ENCODE peak calls at places on chromosome 12, in five cellular contexts. One of them, this sample, is unnamed.
A peak's percentile ranks its signal among the peaks of the same experiment; 100 is the strongest.

GRCh38 chr12:89225401-89225800 is 126.9 kb downstream of the DUSP6 start:
- DNase-seq in prostate gland: no peak
- DNase-seq in cardiac muscle cell: no peak
- DNase-seq in SK-N-SH: no peak
- DNase-seq in transverse colon: peak; percentile 23
- DNase-seq in this sample: peak; percentile 72

GRCh38 chr12:31567029-31567428 is 23.9 kb downstream of the DENND5B start:
- DNase-seq in prostate gland: no peak
- DNase-seq in transverse colon: no peak
- DNase-seq in cardiac muscle cell: no peak
- DNase-seq in SK-N-SH: no peak
- DNase-seq in this sample: no peak

GRCh38 chr12:101019193-101019592 is 190.8 kb downstream of the SLC5A8 start:
- DNase-seq in transverse colon: no peak
- DNase-seq in cardiac muscle cell: no peak
- DNase-seq in prostate gland: no peak
- DNase-seq in SK-N-SH: no peak
- DNase-seq in this sample: no peak

GRCh38 chr12:80441921-80442320 is 2.1 kb upstream of the PTPRQ start:
- DNase-seq in prostate gland: no peak
- DNase-seq in cardiac muscle cell: no peak
- DNase-seq in transverse colon: no peak
- DNase-seq in SK-N-SH: no peak
- DNase-seq in this sample: no peak

GRCh38 chr12:75447695-75448393 is 32.7 kb upstream of the GLIPR1 start:
- DNase-seq in SK-N-SH: no peak
- DNase-seq in transverse colon: no peak
- DNase-seq in cardiac muscle cell: no peak
- DNase-seq in prostate gland: no peak
- DNase-seq in this sample: no peak

GRCh38 chr12:104443008-104443407 is 13.7 kb upstream of the CHST11 start:
- DNase-seq in transverse colon: no peak
- DNase-seq in prostate gland: no peak
- DNase-seq in cardiac muscle cell: no peak
- DNase-seq in SK-N-SH: no peak
- DNase-seq in this sample: no peak

GRCh38 chr12:57171668-57172067 is 24.2 kb upstream of the LRP1-AS start:
- DNase-seq in prostate gland: no peak
- DNase-seq in SK-N-SH: no peak
- DNase-seq in cardiac muscle cell: no peak
- DNase-seq in transverse colon: no peak
- DNase-seq in this sample: no peak

GRCh38 chr12:23630524-23630923 is 318.9 kb downstream of the SOX5 start:
- DNase-seq in SK-N-SH: no peak
- DNase-seq in cardiac muscle cell: no peak
- DNase-seq in transverse colon: no peak
- DNase-seq in prostate gland: no peak
- DNase-seq in this sample: no peak

GRCh38 chr12:120361506-120362208 is 7.3 kb downstream of the MSI1 start:
- DNase-seq in cardiac muscle cell: peak; percentile 95
- DNase-seq in prostate gland: peak; percentile 16
- DNase-seq in transverse colon: peak; percentile 28
- DNase-seq in SK-N-SH: peak; percentile 98
- DNase-seq in this sample: peak; percentile 68

GRCh38 chr12:26830783-26831601 is 2.0 kb downstream of the ITPR2 start:
- DNase-seq in prostate gland: no peak
- DNase-seq in transverse colon: no peak
- DNase-seq in cardiac muscle cell: no peak
- DNase-seq in SK-N-SH: no peak
- DNase-seq in this sample: no peak

GRCh38 chr12:131365821-131366260 is 345.0 kb upstream of the SFSWAP start:
- DNase-seq in cardiac muscle cell: no peak
- DNase-seq in transverse colon: no peak
- DNase-seq in SK-N-SH: no peak
- DNase-seq in prostate gland: no peak
- DNase-seq in this sample: peak; percentile 28

GRCh38 chr12:42945927-42946326 is 356.4 kb upstream of the PRICKLE1 start:
- DNase-seq in SK-N-SH: no peak
- DNase-seq in cardiac muscle cell: no peak
- DNase-seq in prostate gland: no peak
- DNase-seq in transverse colon: no peak
- DNase-seq in this sample: no peak

GRCh38 chr12:91913651-91914050 is 232.0 kb downstream of the BTG1 start:
- DNase-seq in SK-N-SH: no peak
- DNase-seq in prostate gland: no peak
- DNase-seq in transverse colon: no peak
- DNase-seq in cardiac muscle cell: no peak
- DNase-seq in this sample: no peak

GRCh38 chr12:100716949-100717732 is 77.4 kb upstream of the ANO4 start:
- DNase-seq in prostate gland: no peak
- DNase-seq in SK-N-SH: peak; percentile 71
- DNase-seq in cardiac muscle cell: peak; percentile 71
- DNase-seq in transverse colon: no peak
- DNase-seq in this sample: no peak

GRCh38 chr12:7144414-7145120 is 14.4 kb downstream of the CLSTN3 start:
- DNase-seq in SK-N-SH: peak; percentile 70
- DNase-seq in cardiac muscle cell: peak; percentile 31
- DNase-seq in prostate gland: no peak
- DNase-seq in transverse colon: no peak
- DNase-seq in this sample: no peak

GRCh38 chr12:69553626-69554248 is 31.5 kb upstream of the CCT2 start:
- DNase-seq in prostate gland: peak; percentile 41
- DNase-seq in SK-N-SH: peak; percentile 39
- DNase-seq in cardiac muscle cell: peak; percentile 73
- DNase-seq in transverse colon: no peak
- DNase-seq in this sample: peak; percentile 60

GRCh38 chr12:77893918-77894317 is 63.2 kb downstream of the NAV3 start:
- DNase-seq in SK-N-SH: no peak
- DNase-seq in transverse colon: peak; percentile 68
- DNase-seq in cardiac muscle cell: no peak
- DNase-seq in prostate gland: no peak
- DNase-seq in this sample: no peak

GRCh38 chr12:7289743-7290142 is 14.1 kb upstream of the ACSM4 start:
- DNase-seq in prostate gland: no peak
- DNase-seq in SK-N-SH: no peak
- DNase-seq in transverse colon: no peak
- DNase-seq in cardiac muscle cell: no peak
- DNase-seq in this sample: no peak

GRCh38 chr12:66629138-66629880 is 49.6 kb downstream of the GRIP1 start:
- DNase-seq in SK-N-SH: no peak
- DNase-seq in cardiac muscle cell: peak; percentile 25
- DNase-seq in transverse colon: no peak
- DNase-seq in prostate gland: no peak
- DNase-seq in this sample: no peak

GRCh38 chr12:51891843-51892242 is 3.9 kb downstream of the ANKRD33 start:
- DNase-seq in cardiac muscle cell: no peak
- DNase-seq in prostate gland: no peak
- DNase-seq in transverse colon: no peak
- DNase-seq in SK-N-SH: no peak
- DNase-seq in this sample: no peak

GRCh38 chr12:26845984-26846383 is 13.0 kb upstream of the ITPR2 start:
- DNase-seq in SK-N-SH: peak; percentile 67
- DNase-seq in transverse colon: no peak
- DNase-seq in cardiac muscle cell: peak; percentile 56
- DNase-seq in prostate gland: no peak
- DNase-seq in this sample: no peak

GRCh38 chr12:103778781-103779180 is 62.3 kb downstream of the NT5DC3 start:
- DNase-seq in prostate gland: no peak
- DNase-seq in SK-N-SH: no peak
- DNase-seq in transverse colon: no peak
- DNase-seq in cardiac muscle cell: no peak
- DNase-seq in this sample: no peak

GRCh38 chr12:42643881-42644579 is 54.5 kb upstream of the PRICKLE1 start:
- DNase-seq in prostate gland: no peak
- DNase-seq in cardiac muscle cell: no peak
- DNase-seq in transverse colon: no peak
- DNase-seq in SK-N-SH: peak; percentile 35
- DNase-seq in this sample: no peak

GRCh38 chr12:126384029-126384564 is 1318.9 kb downstream of the AACS start:
- DNase-seq in prostate gland: no peak
- DNase-seq in cardiac muscle cell: no peak
- DNase-seq in SK-N-SH: no peak
- DNase-seq in transverse colon: no peak
- DNase-seq in this sample: no peak

GRCh38 chr12:41184864-41185263 is 3.3 kb upstream of the PDZRN4 start:
- DNase-seq in SK-N-SH: no peak
- DNase-seq in prostate gland: no peak
- DNase-seq in transverse colon: no peak
- DNase-seq in cardiac muscle cell: no peak
- DNase-seq in this sample: no peak

GRCh38 chr12:6124411-6125151 is at the start of gene VWF:
- DNase-seq in cardiac muscle cell: no peak
- DNase-seq in transverse colon: no peak
- DNase-seq in prostate gland: no peak
- DNase-seq in SK-N-SH: no peak
- DNase-seq in this sample: no peak

DNA sequence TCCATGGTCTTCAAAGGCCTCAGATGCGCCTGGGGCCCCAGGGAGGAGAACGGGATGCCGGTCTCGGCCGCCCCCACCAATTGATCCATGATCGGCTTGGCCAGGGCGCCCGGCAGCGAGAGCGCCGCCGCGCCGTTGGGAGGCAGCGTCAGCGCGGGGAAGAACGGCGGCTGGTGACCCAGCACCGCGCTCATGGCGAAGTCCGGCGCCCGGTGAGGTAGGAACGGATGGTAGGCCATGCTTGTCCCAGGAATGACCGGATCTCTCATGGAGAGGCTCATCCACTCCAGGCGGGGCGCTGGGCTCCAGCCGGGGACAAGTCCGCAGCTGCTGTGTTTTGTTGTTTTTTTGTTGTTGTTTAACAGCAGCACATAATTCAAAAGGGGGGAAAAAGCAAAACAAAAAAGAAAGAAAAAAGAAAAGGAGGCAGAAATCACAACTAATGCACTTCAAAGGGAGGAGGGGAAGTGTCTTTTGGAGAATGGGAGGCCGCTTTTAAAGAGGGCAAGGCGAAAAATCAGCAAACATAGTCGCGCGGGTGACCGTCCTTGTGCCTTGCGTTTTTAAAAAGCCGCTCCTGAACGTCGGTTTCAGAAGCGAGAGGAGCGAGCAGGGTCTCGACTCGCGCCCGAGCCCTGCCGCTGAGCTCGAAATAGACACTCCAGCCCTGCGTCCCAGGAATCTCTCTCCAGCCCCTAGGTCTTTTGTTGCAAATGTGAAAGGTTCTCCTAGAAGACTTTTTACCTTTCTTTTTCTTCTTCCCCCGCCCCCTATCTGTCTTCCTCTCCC is 861 bp downstream of the TBX3 start:
- DNase-seq in prostate gland: no peak
- DNase-seq in cardiac muscle cell: peak; percentile 73
- DNase-seq in SK-N-SH: no peak
- DNase-seq in transverse colon: peak; percentile 45
- DNase-seq in this sample: no peak
- H3K4me1 ChIP-seq in prostate gland: peaks cover 19% of the 10 kb centered on the region
- H3K4me1 ChIP-seq in cardiac muscle cell: peaks cover 43% of the 10 kb centered on the region
- H3K4me1 ChIP-seq in SK-N-SH: peaks cover 22% of the 10 kb centered on the region
- H3K4me1 ChIP-seq in transverse colon: peaks cover 7% of the 10 kb centered on the region
- H3K4me1 ChIP-seq in this sample: peaks cover 20% of the 10 kb centered on the region

GRCh38 chr12:2958432-2959193 is 584 bp upstream of the TEAD4 start:
- DNase-seq in SK-N-SH: peak; percentile 89
- DNase-seq in transverse colon: peak; percentile 73
- DNase-seq in cardiac muscle cell: peak; percentile 75
- DNase-seq in prostate gland: peak; percentile 42
- DNase-seq in this sample: peak; percentile 80
- H3K4me3 ChIP-seq in SK-N-SH: peak overlapping the region; percentile 66
- H3K4me3 ChIP-seq in transverse colon: peak overlapping the region; percentile 53
- H3K4me3 ChIP-seq in cardiac muscle cell: peak overlapping the region; percentile 65
- H3K4me3 ChIP-seq in prostate gland: peak overlapping the region; percentile 67
- H3K4me3 ChIP-seq in this sample: peak overlapping the region; percentile 35

DNA sequence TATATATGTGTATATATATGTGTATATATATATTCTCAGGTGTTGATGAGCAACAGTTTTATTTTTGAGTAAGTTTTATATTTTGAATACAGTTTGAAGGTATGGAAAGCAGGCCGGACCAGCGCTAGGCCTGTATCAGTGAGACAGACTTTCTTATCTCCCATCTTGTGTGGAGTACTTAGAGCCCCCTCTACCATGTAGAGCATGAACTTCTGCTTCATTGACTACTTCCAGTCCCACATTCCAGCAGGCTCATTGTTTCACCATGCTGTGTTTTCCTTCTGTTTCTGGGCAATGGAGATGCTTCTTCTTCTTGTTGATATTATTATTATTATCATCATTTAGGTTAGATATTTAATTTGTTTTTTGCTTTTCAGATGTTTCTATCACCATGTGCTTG is 76.4 kb downstream of the SLC16A7 start:
- DNase-seq in cardiac muscle cell: no peak
- DNase-seq in SK-N-SH: no peak
- DNase-seq in prostate gland: no peak
- DNase-seq in transverse colon: no peak
- DNase-seq in this sample: no peak
- H3K4me1 ChIP-seq in cardiac muscle cell: no peaks in the 10 kb centered on the region
- H3K4me1 ChIP-seq in SK-N-SH: no peaks in the 10 kb centered on the region
- H3K4me1 ChIP-seq in prostate gland: no peaks in the 10 kb centered on the region
- H3K4me1 ChIP-seq in transverse colon: no peaks in the 10 kb centered on the region
- H3K4me1 ChIP-seq in this sample: no peaks in the 10 kb centered on the region

GRCh38 chr12:76863811-76864210 is 15.0 kb downstream of the CSRP2 start:
- DNase-seq in SK-N-SH: no peak
- DNase-seq in cardiac muscle cell: no peak
- DNase-seq in transverse colon: no peak
- DNase-seq in prostate gland: no peak
- DNase-seq in this sample: no peak

GRCh38 chr12:76866146-76866545 is 12.7 kb downstream of the CSRP2 start:
- DNase-seq in cardiac muscle cell: no peak
- DNase-seq in SK-N-SH: no peak
- DNase-seq in prostate gland: no peak
- DNase-seq in transverse colon: no peak
- DNase-seq in this sample: no peak

GRCh38 chr12:76860301-76860700 is 18.5 kb downstream of the CSRP2 start:
- DNase-seq in prostate gland: no peak
- DNase-seq in cardiac muscle cell: no peak
- DNase-seq in transverse colon: no peak
- DNase-seq in SK-N-SH: no peak
- DNase-seq in this sample: peak; percentile 17

GRCh38 chr12:76864791-76865400 is 13.9 kb downstream of the CSRP2 start:
- DNase-seq in prostate gland: no peak
- DNase-seq in cardiac muscle cell: no peak
- DNase-seq in SK-N-SH: no peak
- DNase-seq in transverse colon: no peak
- DNase-seq in this sample: no peak

DNA sequence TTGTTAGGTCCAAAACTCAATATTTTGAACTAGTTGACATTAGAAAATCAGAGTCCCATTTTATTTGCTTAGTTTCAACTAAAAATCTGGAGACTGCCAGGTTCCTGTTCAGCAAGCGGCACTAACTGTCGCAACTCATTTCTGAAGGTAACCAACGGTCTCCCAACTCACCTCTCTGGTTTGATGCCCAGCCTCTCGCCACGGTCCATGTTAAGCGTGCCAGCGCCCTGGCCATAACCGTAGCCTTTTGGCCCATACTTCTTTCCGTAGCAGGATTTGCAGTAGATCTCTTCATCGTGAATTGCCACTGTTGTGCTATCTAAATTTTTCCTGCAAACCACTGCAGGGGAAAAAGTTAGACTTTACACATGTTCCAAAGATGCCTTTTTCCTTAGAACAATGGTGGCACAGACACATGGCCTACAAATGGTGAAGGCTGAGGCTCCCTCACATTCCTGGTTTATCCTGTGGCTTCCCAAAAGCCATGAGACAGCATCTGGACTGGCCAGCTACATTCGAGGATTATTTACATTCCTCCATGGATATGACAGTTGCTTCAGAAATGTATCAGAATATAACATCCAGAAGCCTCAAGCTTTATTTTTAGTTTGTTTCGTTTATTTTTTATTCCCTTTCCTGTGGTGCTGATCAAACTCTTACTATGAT is 15.7 kb downstream of the CSRP2 start:
- DNase-seq in cardiac muscle cell: no peak
- DNase-seq in transverse colon: no peak
- DNase-seq in prostate gland: no peak
- DNase-seq in SK-N-SH: no peak
- DNase-seq in this sample: no peak
- H3K4me3 ChIP-seq in cardiac muscle cell: no peak overlapping the region
- H3K4me3 ChIP-seq in transverse colon: no peak overlapping the region
- H3K4me3 ChIP-seq in prostate gland: no peak overlapping the region
- H3K4me3 ChIP-seq in SK-N-SH: no peak overlapping the region
- H3K4me3 ChIP-seq in this sample: no peak overlapping the region

This sample was measured in thyroid gland.